ENCODE peak calls at places on chromosomes 6 and 20, in six cellular contexts. J, F, Z, N, D and Y are unnamed samples.

GRCh38 chr20:19692685-19693119 is 65.4 kb upstream of the RIN2 start:
- DNase-seq in J (peak), F (peak), Z (peak), N (no peak), D (peak), Y (no peak)

GRCh38 chr6:52360028-52360427 is 1.9 kb upstream of the PAQR8 start:
- DNase-seq in J (no peak), F (peak), Z (no peak), N (no peak), D (peak), Y (no peak)

GRCh38 chr6:127954082-127954481 is 53.2 kb upstream of the THEMIS start:
- DNase-seq in J (no peak), F (no peak), Z (no peak), N (no peak), D (no peak), Y (no peak)

GRCh38 chr6:142763205-142763604 is 181.8 kb downstream of the HIVEP2 start:
- DNase-seq in J (no peak), F (no peak), Z (no peak), N (no peak), D (no peak), Y (no peak)

GRCh38 chr6:45442716-45443115 is 65.0 kb upstream of the SUPT3H start:
- DNase-seq in J (no peak), F (no peak), Z (no peak), N (no peak), D (no peak), Y (no peak)

GRCh38 chr6:37521674-37522073 is 22.0 kb upstream of the CCDC167 start:
- DNase-seq in J (no peak), F (no peak), Z (no peak), N (no peak), D (no peak), Y (no peak)

GRCh38 chr20:9375221-9375681 is 139.1 kb upstream of the LAMP5 start:
- DNase-seq in J (no peak), F (no peak), Z (peak), N (no peak), D (no peak), Y (no peak)

GRCh38 chr20:1906361-1907051 is 11.3 kb downstream of the SIRPA start:
- DNase-seq in J (no peak), F (no peak), Z (no peak), N (no peak), D (no peak), Y (no peak)

GRCh38 chr6:141118991-141119390 is 1013.7 kb upstream of the GJE1 start:
- DNase-seq in J (no peak), F (no peak), Z (no peak), N (no peak), D (no peak), Y (no peak)

GRCh38 chr6:167827588-167828324 is 1.0 kb downstream of the AFDN start:
- DNase-seq in J (peak), F (peak), Z (peak), N (peak), D (peak), Y (no peak)

GRCh38 chr6:87721311-87721710 is 19.3 kb upstream of the AKIRIN2 start:
- DNase-seq in J (no peak), F (no peak), Z (no peak), N (no peak), D (no peak), Y (no peak)

GRCh38 chr20:62762801-62763368 is 33.4 kb upstream of the MRGBP start:
- DNase-seq in J (no peak), F (no peak), Z (no peak), N (peak), D (no peak), Y (no peak)

GRCh38 chr6:45657243-45657642 is 279.5 kb upstream of the SUPT3H start:
- DNase-seq in J (no peak), F (no peak), Z (peak), N (no peak), D (no peak), Y (no peak)

GRCh38 chr20:47246061-47246460 is 110.4 kb downstream of the ZMYND8 start:
- DNase-seq in J (no peak), F (no peak), Z (no peak), N (no peak), D (no peak), Y (no peak)

GRCh38 chr6:16486661-16487060 is 248.3 kb downstream of the GMPR start:
- DNase-seq in J (no peak), F (no peak), Z (no peak), N (no peak), D (no peak), Y (no peak)

GRCh38 chr6:132096245-132096644 is 145.1 kb upstream of the CCN2 start:
- DNase-seq in J (no peak), F (no peak), Z (peak), N (no peak), D (no peak), Y (no peak)

GRCh38 chr6:83908813-83909212 is 49.3 kb downstream of the CYB5R4 start:
- DNase-seq in J (no peak), F (no peak), Z (no peak), N (no peak), D (no peak), Y (no peak)

GRCh38 chr6:159595173-159595572 is 97.9 kb downstream of the SOD2 start:
- DNase-seq in J (no peak), F (no peak), Z (peak), N (peak), D (no peak), Y (no peak)

GRCh38 chr6:99092461-99092860 is 144.7 kb upstream of the FBXL4 start:
- DNase-seq in J (no peak), F (no peak), Z (no peak), N (no peak), D (no peak), Y (no peak)

GRCh38 chr6:26286168-26286854 is 78.7 kb upstream of the BTN3A2 start:
- DNase-seq in J (peak), F (peak), Z (peak), N (peak), D (peak), Y (no peak)

GRCh38 chr6:44237813-44238433 is 9.0 kb upstream of the HSP90AB1 start:
- DNase-seq in J (peak), F (peak), Z (peak), N (peak), D (peak), Y (no peak)

GRCh38 chr6:2378046-2378657 is 132.7 kb upstream of the GMDS start:
- DNase-seq in J (no peak), F (no peak), Z (no peak), N (no peak), D (no peak), Y (no peak)

GRCh38 chr20:62952373-62953166 is at the start of gene SLC17A9:
- DNase-seq in J (peak), F (no peak), Z (peak), N (peak), D (peak), Y (peak)

GRCh38 chr6:108157972-108158441 is 7.8 kb upstream of the NR2E1 start:
- DNase-seq in J (no peak), F (no peak), Z (no peak), N (no peak), D (no peak), Y (no peak)

GRCh38 chr6:150334790-150335783 is 33.7 kb upstream of the IYD start:
- DNase-seq in J (peak), F (peak), Z (peak), N (no peak), D (peak), Y (no peak)

GRCh38 chr20:50690979-50691584 is at the start of gene RIPOR3:
- DNase-seq in J (peak), F (peak), Z (no peak), N (peak), D (peak), Y (no peak)

GRCh38 chr6:84118191-84118590 is 84.6 kb downstream of the MRAP2 start:
- DNase-seq in J (no peak), F (no peak), Z (no peak), N (no peak), D (no peak), Y (no peak)

GRCh38 chr20:19249515-19249914 is 37.1 kb downstream of the SLC24A3 start:
- DNase-seq in J (no peak), F (peak), Z (peak), N (no peak), D (no peak), Y (no peak)

GRCh38 chr6:125746731-125747588 is 2.5 kb upstream of the HEY2 start:
- DNase-seq in J (peak), F (peak), Z (peak), N (peak), D (peak), Y (no peak)

GRCh38 chr6:26056583-26057350 is 30.5 kb upstream of the HFE start:
- DNase-seq in J (peak), F (peak), Z (peak), N (peak), D (peak), Y (no peak)

GRCh38 chr20:63467294-63468083 is 5.0 kb downstream of the KCNQ2 start:
- DNase-seq in J (no peak), F (no peak), Z (no peak), N (no peak), D (no peak), Y (no peak)

GRCh38 chr6:10350720-10351119 is 64.2 kb downstream of the TFAP2A start:
- DNase-seq in J (no peak), F (peak), Z (no peak), N (no peak), D (no peak), Y (no peak)

GRCh38 chr6:140314675-140315074 is 940.2 kb upstream of the CITED2 start:
- DNase-seq in J (no peak), F (no peak), Z (no peak), N (no peak), D (no peak), Y (no peak)

GRCh38 chr6:157648561-157648960 is 174.5 kb upstream of the SNX9 start:
- DNase-seq in J (no peak), F (no peak), Z (no peak), N (peak), D (no peak), Y (no peak)
- H3K27ac ChIP-seq in J (no peak), F (no peak), Z (no peak), N (no peak), D (no peak), Y (no peak)

GRCh38 chr6:134478764-134479399 is 161.0 kb upstream of the SGK1 start:
- DNase-seq in J (no peak), F (no peak), Z (no peak), N (no peak), D (no peak), Y (no peak)

GRCh38 chr6:134477991-134478635 is 160.2 kb upstream of the SGK1 start:
- DNase-seq in J (no peak), F (no peak), Z (peak), N (no peak), D (no peak), Y (no peak)

GRCh38 chr6:134480593-134480992 is 162.7 kb upstream of the SGK1 start:
- DNase-seq in J (peak), F (no peak), Z (peak), N (no peak), D (no peak), Y (no peak)

GRCh38 chr6:134481953-134482352 is 164.0 kb upstream of the SGK1 start:
- DNase-seq in J (no peak), F (no peak), Z (no peak), N (no peak), D (no peak), Y (no peak)

GRCh38 chr6:134482585-134483346 is 164.9 kb upstream of the SGK1 start:
- DNase-seq in J (no peak), F (peak), Z (no peak), N (no peak), D (no peak), Y (no peak)
- H3K27ac ChIP-seq in J (no peak), F (no peak), Z (no peak), N (no peak), D (no peak), Y (no peak)

DNA sequence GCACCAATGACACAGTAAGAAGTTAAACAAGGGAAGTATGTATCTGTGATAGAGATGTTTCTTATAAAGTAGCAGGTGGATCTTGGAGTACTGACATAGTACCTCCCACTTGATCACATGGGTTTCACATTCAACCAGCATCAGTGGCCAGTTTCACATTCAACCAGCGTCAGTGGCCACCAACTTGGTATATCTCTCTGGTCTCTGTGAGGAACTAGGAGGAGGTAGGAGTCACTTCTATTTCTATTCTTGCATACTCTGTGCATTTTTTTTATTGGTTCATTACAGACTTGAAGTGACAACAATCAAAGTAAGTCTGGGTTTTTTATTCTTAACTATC is 200.3 kb upstream of the SIM1 start:
- DNase-seq in J (no peak), F (no peak), Z (no peak), N (no peak), D (no peak), Y (peak)
- H3K27ac ChIP-seq in J (no peak), F (no peak), Z (no peak), N (no peak), D (no peak), Y (peak)

GRCh38 chr6:30127238-30128093 is 8.5 kb upstream of the TRIM40 start:
- DNase-seq in J (no peak), F (no peak), Z (no peak), N (no peak), D (peak), Y (no peak)

GRCh38 chr6:30131947-30132497 is 3.9 kb upstream of the TRIM40 start:
- DNase-seq in J (no peak), F (no peak), Z (no peak), N (no peak), D (no peak), Y (no peak)

GRCh38 chr6:30129818-30130679 is 5.9 kb upstream of the TRIM40 start:
- DNase-seq in J (no peak), F (no peak), Z (no peak), N (no peak), D (no peak), Y (no peak)

GRCh38 chr6:30129270-30129669 is 6.7 kb upstream of the TRIM40 start:
- DNase-seq in J (no peak), F (no peak), Z (no peak), N (no peak), D (no peak), Y (no peak)

DNA sequence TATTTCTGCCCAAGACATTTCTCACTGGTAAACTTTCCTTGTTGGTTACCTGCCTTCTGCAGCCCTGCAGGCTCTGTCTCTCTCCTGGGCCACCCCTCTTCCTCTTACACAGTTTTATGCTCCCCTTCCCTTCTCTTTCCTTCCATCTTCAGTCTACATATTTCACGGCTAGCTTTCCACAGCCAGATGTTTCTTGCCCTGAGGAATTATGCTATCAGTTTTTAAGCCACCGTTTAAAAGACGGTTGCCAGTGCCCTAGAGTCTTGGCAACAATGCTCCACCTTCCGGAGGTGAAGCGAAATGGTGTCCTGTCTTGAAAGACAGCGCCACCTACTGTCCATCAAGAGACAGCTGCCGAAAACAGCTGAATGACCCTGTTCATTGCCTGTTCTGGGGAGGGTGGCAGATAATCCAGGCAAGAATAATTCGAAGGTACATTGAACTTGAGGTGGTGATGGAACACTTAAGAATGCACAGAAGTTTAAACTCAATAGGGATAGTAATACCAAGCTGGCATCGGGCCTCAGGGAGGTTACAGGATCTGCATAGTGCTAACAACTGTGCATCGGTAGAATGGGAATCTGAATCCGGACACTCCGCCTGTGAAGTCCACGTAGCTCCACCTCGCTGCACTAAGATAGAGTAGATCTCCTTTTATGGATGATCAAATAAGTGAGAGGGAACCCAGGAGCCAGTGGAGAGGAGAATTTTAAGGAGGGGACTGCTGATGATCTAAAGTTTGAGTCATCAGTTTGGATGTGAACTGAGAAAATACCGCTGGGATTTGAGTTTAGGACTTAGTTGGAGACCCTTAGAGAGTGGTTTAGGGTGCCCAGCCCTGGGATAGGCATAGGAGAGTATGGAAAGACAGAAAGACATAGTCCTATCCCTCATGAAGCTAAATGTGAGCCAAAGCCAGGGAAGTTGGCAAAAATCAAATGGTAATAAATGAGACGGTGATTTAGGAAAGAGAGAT is 4.8 kb upstream of the TRIM40 start:
- DNase-seq in J (peak), F (peak), Z (peak), N (peak), D (peak), Y (peak)
- H3K27ac ChIP-seq in J (no peak), F (no peak), Z (no peak), N (no peak), D (no peak), Y (no peak)

GRCh38 chr6:14549871-14550270 is 432.3 kb downstream of the CD83 start:
- DNase-seq in J (no peak), F (no peak), Z (no peak), N (no peak), D (no peak), Y (no peak)
- H3K27ac ChIP-seq in J (no peak), F (no peak), Z (no peak), N (no peak), D (no peak), Y (no peak)